ENCODE peak calls at places on chromosomes 11 and 22, in six cellular contexts. R is EH; N is NCI-H2029 treated with DMSO at 0.1 percent for 48 hours; W is activated T-helper 2 cell treated with anti-CD3 and anti-CD28 coated beads, Interferon-gamma antibody, Interleukin-2, Interleukin-4, amounts not matched to agents 10 μg/mL and 5 μg/mL and 100 μg/mL, durations not matched to agents 14 hours and 24 hours and 36 hours; U is GM04504; K is NCI-H1092. G is an unnamed sample.

GRCh38 chr11:112453601-112454577 is 193.2 kb upstream of the PLET1 start:
- DNase-seq in U (peak), N (peak), W (no peak), K (no peak), R (peak), G (peak)

GRCh38 chr11:76810151-76810853 is 27.1 kb downstream of the TSKU start:
- DNase-seq in W (peak), R (peak), U (no peak), K (peak), N (no peak), G (peak)

GRCh38 chr22:23155831-23156230 is 10.6 kb downstream of the RAB36 start:
- DNase-seq in K (no peak), N (no peak), W (no peak), U (no peak), R (no peak), G (no peak)

GRCh38 chr11:100328626-100329340 is 358.3 kb upstream of the ARHGAP42 start:
- DNase-seq in K (no peak), W (no peak), R (no peak), N (no peak), U (no peak), G (no peak)

GRCh38 chr11:65618763-65619162 is 3.2 kb downstream of the PCNX3 start:
- DNase-seq in N (no peak), U (no peak), R (no peak), W (no peak), K (no peak), G (no peak)

GRCh38 chr22:24894998-24895397 is 51.5 kb downstream of the LHFPL7 start:
- DNase-seq in N (peak), W (no peak), U (no peak), R (peak), K (peak), G (peak)

GRCh38 chr11:57680552-57680874 is 12.6 kb downstream of the ZDHHC5 start:
- DNase-seq in W (no peak), R (peak), N (no peak), U (peak), K (no peak), G (peak)

GRCh38 chr11:126886636-126887035 is 113.9 kb downstream of the KIRREL3 start:
- DNase-seq in U (no peak), R (peak), K (no peak), N (no peak), W (no peak), G (no peak)

GRCh38 chr11:100776212-100776896 is 89.3 kb downstream of the ARHGAP42 start:
- DNase-seq in U (no peak), N (no peak), W (no peak), R (no peak), K (no peak), G (peak)

GRCh38 chr11:121422675-121423074 is 29.4 kb upstream of the SORL1 start:
- DNase-seq in N (no peak), R (no peak), W (no peak), K (no peak), U (no peak), G (no peak)